ENCODE peak calls at places on chromosome 10, in five cellular contexts. W is IMR-90, Y is H9, D is mesendoderm, S is mesenchymal stem cell. T is an unnamed sample.

GRCh38 chr10:6023661-6024333 is 38.4 kb downstream of the IL2RA start:
- DNase-seq in W (no peak), Y (no peak), D (no peak), S (no peak), T (no peak)

GRCh38 chr10:104109908-104110662 is 11.9 kb upstream of the SFR1 start:
- DNase-seq in W (peak; percentile 87), Y (no peak), D (no peak), S (peak; percentile 90), T (no peak)

GRCh38 chr10:73785721-73786511 is 510 bp downstream of the ZSWIM8 start:
- DNase-seq in W (peak; percentile 65), Y (peak; percentile 59), D (peak; percentile 79), S (peak; percentile 85), T (no peak)

GRCh38 chr10:89793649-89794254 is 92.4 kb downstream of the KIF20B start:
- DNase-seq in W (peak; percentile 74), Y (peak; percentile 42), D (peak; percentile 78), S (peak; percentile 77), T (peak; percentile 65)

GRCh38 chr10:6513509-6513908 is 66.6 kb downstream of the PRKCQ start:
- DNase-seq in W (no peak), Y (no peak), D (peak; percentile 28), S (no peak), T (no peak)

GRCh38 chr10:128915630-128916029 is 551.4 kb upstream of the MGMT start:
- DNase-seq in W (no peak), Y (no peak), D (no peak), S (no peak), T (no peak)

GRCh38 chr10:73167557-73168485 is at the start of the genes ECD and FAM149B1:
- DNase-seq in W (peak; percentile 94), Y (peak; percentile 96), D (peak; percentile 98), S (peak; percentile 97), T (peak; percentile 94)

GRCh38 chr10:88786032-88786770 is 16.3 kb upstream of the LIPM start:
- DNase-seq in W (no peak), Y (no peak), D (peak; percentile 35), S (no peak), T (no peak)

GRCh38 chr10:113305871-113306270 is 247.0 kb upstream of the HABP2 start:
- DNase-seq in W (peak; percentile 58), Y (no peak), D (no peak), S (no peak), T (no peak)

GRCh38 chr10:14547826-14548225 is 217.1 kb upstream of the FRMD4A start:
- DNase-seq in W (no peak), Y (no peak), D (peak; percentile 72), S (no peak), T (peak; percentile 29)

GRCh38 chr10:77666821-77667220 is 29.2 kb upstream of the KCNMA1 start:
- DNase-seq in W (no peak), Y (no peak), D (no peak), S (no peak), T (no peak)

GRCh38 chr10:25747038-25747437 is 187.0 kb upstream of the MYO3A start:
- DNase-seq in W (no peak), Y (no peak), D (no peak), S (no peak), T (no peak)

GRCh38 chr10:78508955-78509354 is 475.3 kb downstream of the RPS24 start:
- DNase-seq in W (no peak), Y (no peak), D (no peak), S (no peak), T (no peak)

GRCh38 chr10:132812544-132812943 is 26.6 kb upstream of the NKX6-2 start:
- DNase-seq in W (no peak), Y (no peak), D (no peak), S (no peak), T (no peak)

GRCh38 chr10:49081532-49082275 is 33.6 kb downstream of the VSTM4 start:
- DNase-seq in W (peak; percentile 15), Y (peak; percentile 35), D (peak; percentile 42), S (no peak), T (peak; percentile 39)

GRCh38 chr10:11270135-11270857 is 252.6 kb downstream of the CELF2 start:
- DNase-seq in W (peak; percentile 53), Y (peak; percentile 93), D (peak; percentile 94), S (peak; percentile 63), T (peak; percentile 76)

GRCh38 chr10:10846476-10846875 is 171.2 kb upstream of the CELF2 start:
- DNase-seq in W (no peak), Y (no peak), D (no peak), S (no peak), T (no peak)

GRCh38 chr10:104092749-104093148 is 7.1 kb upstream of the COL17A1 start:
- DNase-seq in W (no peak), Y (no peak), D (no peak), S (no peak), T (no peak)

GRCh38 chr10:93991596-93992284 is 2.0 kb upstream of the PLCE1 start:
- DNase-seq in W (peak; percentile 73), Y (peak; percentile 57), D (peak; percentile 94), S (peak; percentile 83), T (peak; percentile 39)

GRCh38 chr10:11301571-11302111 is 284.0 kb downstream of the CELF2 start:
- DNase-seq in W (no peak), Y (no peak), D (no peak), S (no peak), T (no peak)

GRCh38 chr10:129101232-129101980 is 365.6 kb upstream of the MGMT start:
- DNase-seq in W (no peak), Y (no peak), D (no peak), S (no peak), T (no peak)

GRCh38 chr10:90787906-90788491 is 69.8 kb downstream of the HTR7 start:
- DNase-seq in W (peak; percentile 30), Y (peak; percentile 46), D (peak; percentile 78), S (peak; percentile 37), T (peak; percentile 12)

GRCh38 chr10:90912176-90912575 is 8.7 kb downstream of the ANKRD1 start:
- DNase-seq in W (no peak), Y (no peak), D (peak; percentile 63), S (no peak), T (no peak)

GRCh38 chr10:31034041-31034918 is 2.6 kb upstream of the ZNF438 start:
- DNase-seq in W (peak; percentile 97), Y (no peak), D (no peak), S (peak; percentile 94), T (no peak)

DNA sequence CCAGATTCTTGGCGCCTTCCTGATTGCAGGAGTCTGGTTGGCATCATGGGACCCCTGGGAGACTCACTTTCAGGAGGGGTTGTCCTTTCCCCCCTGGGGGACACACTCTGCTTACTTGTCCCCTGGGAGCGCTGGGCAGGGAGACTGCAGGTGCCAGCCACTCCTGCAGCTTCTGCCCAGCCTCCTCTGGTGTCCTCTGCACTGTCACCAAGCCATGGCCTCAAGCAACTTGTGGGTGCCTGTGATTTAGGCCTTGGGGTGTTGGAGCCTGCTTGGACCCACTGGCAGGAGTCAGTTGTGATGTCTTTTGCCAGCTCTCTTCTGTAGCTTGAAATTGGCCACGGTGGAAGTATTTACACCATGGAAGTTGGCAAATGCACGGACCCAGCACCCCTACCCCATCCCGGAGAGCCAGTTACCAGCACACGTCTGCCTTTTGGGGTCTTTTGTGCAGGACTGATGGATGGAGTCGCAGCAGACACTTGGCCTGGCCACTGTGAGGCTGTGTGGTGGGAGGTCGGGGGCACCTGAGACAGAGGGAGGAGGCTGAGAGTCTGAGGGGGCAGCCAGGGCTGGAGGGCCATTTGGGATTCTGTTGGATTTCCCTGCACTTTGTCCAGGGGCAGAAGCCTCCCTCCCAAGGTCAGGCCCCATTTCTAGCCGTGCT is 104.7 kb downstream of the LHPP start:
- DNase-seq in W (no peak), Y (no peak), D (no peak), S (no peak), T (no peak)
- H2BK15ac ChIP-seq in W (no peak overlapping the region), Y (no peak overlapping the region), D (no peak overlapping the region), S (no peak overlapping the region), T (no peak overlapping the region)

GRCh38 chr10:87668324-87669054 is 8.8 kb downstream of the PAPSS2 start:
- DNase-seq in W (no peak), Y (no peak), D (no peak), S (no peak), T (no peak)

GRCh38 chr10:87661861-87662785 is 2.4 kb downstream of the PAPSS2 start:
- DNase-seq in W (peak; percentile 43), Y (no peak), D (peak; percentile 85), S (peak; percentile 67), T (no peak)

GRCh38 chr10:87660484-87661133 is 931 bp downstream of the PAPSS2 start:
- DNase-seq in W (peak; percentile 79), Y (no peak), D (no peak), S (peak; percentile 85), T (no peak)

GRCh38 chr10:87667503-87667902 is 7.8 kb downstream of the PAPSS2 start:
- DNase-seq in W (no peak), Y (no peak), D (no peak), S (no peak), T (no peak)

GRCh38 chr10:87664276-87664687 is 4.6 kb downstream of the PAPSS2 start:
- DNase-seq in W (no peak), Y (no peak), D (no peak), S (no peak), T (no peak)
- H2BK15ac ChIP-seq in W (no peak overlapping the region), Y (no peak overlapping the region), D (no peak overlapping the region), S (no peak overlapping the region), T (no peak overlapping the region)

GRCh38 chr10:28468707-28469483 is 64.0 kb upstream of the WAC start:
- DNase-seq in W (no peak), Y (no peak), D (no peak), S (no peak), T (no peak)
- H2BK15ac ChIP-seq in W (no peak overlapping the region), Y (no peak overlapping the region), D (no peak overlapping the region), S (no peak overlapping the region), T (no peak overlapping the region)

GRCh38 chr10:97520978-97521761 is 22.4 kb downstream of the UBTD1 start:
- DNase-seq in W (no peak), Y (peak; percentile 59), D (peak; percentile 50), S (no peak), T (no peak)
- H2BK15ac ChIP-seq in W (no peak overlapping the region), Y (peak overlapping the region; percentile 7), D (no peak overlapping the region), S (no peak overlapping the region), T (no peak overlapping the region)

GRCh38 chr10:117442944-117443676 is 67.9 kb upstream of the PDZD8 start:
- DNase-seq in W (peak; percentile 32), Y (peak; percentile 89), D (peak; percentile 90), S (peak; percentile 70), T (peak; percentile 57)
- H2BK15ac ChIP-seq in W (no peak overlapping the region), Y (no peak overlapping the region), D (no peak overlapping the region), S (no peak overlapping the region), T (no peak overlapping the region)